ENCODE peak calls at places on chromosomes 11 and 22, in nine cellular contexts. W, M, G, H, N, X, Q, Y and L are unnamed samples.

GRCh38 chr11:124892131-124892530 is 5.5 kb downstream of the ROBO4 start:
- DNase-seq in W (no peak), M (no peak), G (no peak), H (no peak), N (no peak), X (peak; percentile 0), Q (no peak), Y (no peak), L (no peak)

GRCh38 chr11:61048368-61049065 is 53.8 kb upstream of the CD5 start:
- DNase-seq in W (no peak), M (no peak), G (no peak), H (no peak), N (no peak), X (no peak), Q (no peak), Y (no peak), L (no peak)

GRCh38 chr11:10728154-10728553 is 22.9 kb upstream of the CTR9 start:
- DNase-seq in W (no peak), M (no peak), G (no peak), H (no peak), N (no peak), X (no peak), Q (no peak), Y (no peak), L (no peak)

GRCh38 chr11:29432719-29433325 is 584.0 kb downstream of the KCNA4 start:
- DNase-seq in W (no peak), M (no peak), G (peak; percentile 42), H (no peak), N (no peak), X (no peak), Q (peak; percentile 24), Y (peak; percentile 14), L (no peak)

GRCh38 chr11:17267576-17267975 is 9.0 kb upstream of the NUCB2 start:
- DNase-seq in W (no peak), M (no peak), G (no peak), H (peak; percentile 79), N (no peak), X (no peak), Q (no peak), Y (peak; percentile 99), L (no peak)

GRCh38 chr11:44997566-44997965 is 46.9 kb upstream of the TP53I11 start:
- DNase-seq in W (no peak), M (no peak), G (no peak), H (no peak), N (no peak), X (no peak), Q (no peak), Y (no peak), L (no peak)

GRCh38 chr11:10401275-10401674 is 53.8 kb upstream of the AMPD3 start:
- DNase-seq in W (no peak), M (no peak), G (peak; percentile 31), H (no peak), N (no peak), X (no peak), Q (no peak), Y (no peak), L (no peak)

GRCh38 chr22:46897246-46897623 is 134.8 kb downstream of the TBC1D22A start:
- DNase-seq in W (no peak), M (no peak), G (no peak), H (no peak), N (no peak), X (no peak), Q (no peak), Y (no peak), L (no peak)

GRCh38 chr11:76170473-76170872 is 35.8 kb downstream of the WNT11 start:
- DNase-seq in W (no peak), M (no peak), G (no peak), H (no peak), N (no peak), X (no peak), Q (no peak), Y (no peak), L (no peak)

GRCh38 chr11:61460474-61460881 is 30.6 kb downstream of the SDHAF2 start:
- DNase-seq in W (peak; percentile 91), M (no peak), G (peak; percentile 86), H (no peak), N (peak; percentile 34), X (no peak), Q (no peak), Y (no peak), L (peak; percentile 16)

GRCh38 chr11:94193288-94193687 is 64.6 kb downstream of the PANX1 start:
- DNase-seq in W (no peak), M (no peak), G (peak; percentile 93), H (peak; percentile 26), N (no peak), X (no peak), Q (no peak), Y (peak; percentile 89), L (peak; percentile 81)

GRCh38 chr11:129861702-129862107 is 33.7 kb downstream of the NFRKB start:
- DNase-seq in W (no peak), M (peak; percentile 67), G (peak; percentile 93), H (peak; percentile 99), N (peak; percentile 59), X (no peak), Q (peak; percentile 62), Y (peak; percentile 98), L (peak; percentile 90)

GRCh38 chr11:44671234-44671633 is 55.5 kb upstream of the TSPAN18 start:
- DNase-seq in W (no peak), M (no peak), G (no peak), H (no peak), N (no peak), X (no peak), Q (no peak), Y (no peak), L (no peak)

DNA sequence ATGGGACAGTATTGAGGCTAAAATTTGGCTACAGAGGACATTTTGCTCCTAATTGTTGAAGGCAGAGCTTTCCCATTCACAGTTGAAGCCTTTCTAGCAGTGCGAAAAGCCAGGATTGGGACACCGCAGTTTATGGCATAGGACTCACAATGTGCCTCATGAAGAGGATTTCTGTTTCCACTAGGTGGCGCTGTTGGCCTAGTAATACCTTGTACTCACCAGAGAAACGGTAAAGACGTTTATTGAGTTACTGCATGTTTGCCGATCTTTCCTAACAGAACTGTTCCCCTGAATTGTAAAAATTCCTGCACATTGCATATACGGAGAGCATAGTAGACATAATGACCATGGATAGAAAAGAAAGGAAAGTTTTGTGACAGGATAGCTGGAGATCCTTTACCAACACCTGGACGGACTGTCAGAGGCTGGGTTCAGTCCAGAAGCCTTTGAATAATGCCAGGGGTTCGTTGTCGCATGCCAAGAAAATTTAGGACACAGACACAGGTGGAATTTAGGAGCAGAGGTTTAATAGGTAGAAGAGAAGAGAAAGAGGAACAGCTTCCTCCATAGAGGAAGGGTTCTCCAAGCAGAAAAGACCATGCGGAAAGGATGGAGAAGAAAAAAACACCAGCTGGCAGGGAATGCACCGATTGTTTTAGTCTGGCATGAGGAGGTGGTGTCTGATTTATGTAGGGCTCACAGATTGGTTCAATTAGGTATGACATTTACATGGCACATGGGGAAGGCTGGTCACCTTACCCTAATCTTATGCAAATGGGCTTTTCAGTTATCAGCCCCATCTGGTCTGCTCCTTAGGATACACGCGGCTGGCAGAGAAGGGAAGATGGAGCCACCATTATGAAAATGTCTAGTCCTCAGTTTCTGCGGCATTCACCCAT is 10.8 kb upstream of the OR51D1 start:
- DNase-seq in W (peak; percentile 74), M (no peak), G (peak; percentile 73), H (peak; percentile 27), N (peak; percentile 63), X (peak; percentile 83), Q (peak; percentile 92), Y (peak; percentile 65), L (peak; percentile 55)
- TF ChIP-seq CTCF in W (peak; percentile 64), M (no peak), G (peak; percentile 59), H (peak; percentile 80), N (peak; percentile 86), X (peak; percentile 96), Q (peak; percentile 85), Y (peak; percentile 71), L (peak; percentile 65)

GRCh38 chr22:26585104-26585790 is 4.7 kb downstream of the TPST2 start:
- DNase-seq in W (peak; percentile 60), M (no peak), G (peak; percentile 70), H (peak; percentile 32), N (peak; percentile 51), X (no peak), Q (no peak), Y (peak; percentile 56), L (peak; percentile 19)
- TF ChIP-seq CTCF in W (no peak), M (no peak), G (peak; percentile 28), H (peak; percentile 35), N (peak; percentile 17), X (no peak), Q (no peak), Y (no peak), L (peak; percentile 36)

GRCh38 chr22:39712938-39713525 is 142.5 kb downstream of the CACNA1I start:
- DNase-seq in W (no peak), M (no peak), G (no peak), H (no peak), N (no peak), X (no peak), Q (peak; percentile 45), Y (no peak), L (no peak)
- TF ChIP-seq CTCF in W (no peak), M (no peak), G (no peak), H (no peak), N (no peak), X (no peak), Q (no peak), Y (no peak), L (no peak)

GRCh38 chr11:66637557-66638176 is 836 bp upstream of the RBM4 start:
- DNase-seq in W (peak; percentile 69), M (no peak), G (no peak), H (no peak), N (no peak), X (peak; percentile 16), Q (peak; percentile 56), Y (no peak), L (no peak)

GRCh38 chr11:66641834-66642233 is 3.3 kb downstream of the RBM4 start:
- DNase-seq in W (no peak), M (no peak), G (peak; percentile 30), H (no peak), N (no peak), X (no peak), Q (no peak), Y (no peak), L (no peak)

GRCh38 chr11:66636411-66636810 is 2.1 kb upstream of the RBM4 start:
- DNase-seq in W (no peak), M (no peak), G (no peak), H (no peak), N (no peak), X (no peak), Q (no peak), Y (peak; percentile 18), L (no peak)

GRCh38 chr11:66638177-66639065 is at the start of gene RBM4:
- DNase-seq in W (peak; percentile 100), M (peak; percentile 95), G (peak; percentile 100), H (peak; percentile 99), N (peak; percentile 99), X (peak; percentile 91), Q (peak; percentile 100), Y (peak; percentile 99), L (peak; percentile 100)

GRCh38 chr11:66639066-66639813 is 737 bp downstream of the RBM4 start:
- DNase-seq in W (peak; percentile 70), M (no peak), G (peak; percentile 62), H (no peak), N (peak; percentile 29), X (peak; percentile 20), Q (no peak), Y (peak; percentile 38), L (no peak)
- TF ChIP-seq CTCF in W (no peak), M (no peak), G (peak; percentile 31), H (no peak), N (no peak), X (no peak), Q (no peak), Y (no peak), L (peak; percentile 9)